ENCODE peak calls at places on chromosomes 4 and X, in eight cellular contexts. One of them, this sample, is unnamed. For H3K4me1 and H3K36me3, the result is how much of the 10 kb centered on the place peaks cover.

GRCh38 chr4:187618701-187619278 is 376.8 kb upstream of the ZFP42 start:
- DNase-seq in CD8-positive, alpha-beta memory T cell: no peak
- DNase-seq in upper lobe of right lung: no peak
- DNase-seq in colonic mucosa: no peak
- DNase-seq in left ventricle myocardium inferior: no peak
- DNase-seq in naive thymus-derived CD4-positive, alpha-beta T cell: no peak
- DNase-seq in suprapubic skin: no peak
- DNase-seq in fibroblast of lung: peak
- DNase-seq in this sample: no peak

GRCh38 chr4:72390409-72390808 is 178.6 kb downstream of the ADAMTS3 start:
- DNase-seq in left ventricle myocardium inferior: no peak
- DNase-seq in fibroblast of lung: peak
- DNase-seq in colonic mucosa: no peak
- DNase-seq in naive thymus-derived CD4-positive, alpha-beta T cell: no peak
- DNase-seq in suprapubic skin: no peak
- DNase-seq in CD8-positive, alpha-beta memory T cell: no peak
- DNase-seq in upper lobe of right lung: no peak
- DNase-seq in this sample: no peak

GRCh38 chr4:150647008-150647407 is 65.1 kb downstream of the MAB21L2 start:
- DNase-seq in colonic mucosa: no peak
- DNase-seq in left ventricle myocardium inferior: no peak
- DNase-seq in suprapubic skin: no peak
- DNase-seq in naive thymus-derived CD4-positive, alpha-beta T cell: no peak
- DNase-seq in CD8-positive, alpha-beta memory T cell: no peak
- DNase-seq in upper lobe of right lung: no peak
- DNase-seq in fibroblast of lung: peak
- DNase-seq in this sample: no peak

GRCh38 chr4:137274404-137274803 is 257.9 kb downstream of the PCDH18 start:
- DNase-seq in CD8-positive, alpha-beta memory T cell: no peak
- DNase-seq in suprapubic skin: no peak
- DNase-seq in left ventricle myocardium inferior: no peak
- DNase-seq in fibroblast of lung: no peak
- DNase-seq in naive thymus-derived CD4-positive, alpha-beta T cell: no peak
- DNase-seq in colonic mucosa: no peak
- DNase-seq in upper lobe of right lung: no peak
- DNase-seq in this sample: no peak

GRCh38 chr4:107939307-107939706 is 8.0 kb downstream of the CYP2U1 start:
- DNase-seq in suprapubic skin: no peak
- DNase-seq in colonic mucosa: no peak
- DNase-seq in fibroblast of lung: no peak
- DNase-seq in left ventricle myocardium inferior: no peak
- DNase-seq in CD8-positive, alpha-beta memory T cell: no peak
- DNase-seq in upper lobe of right lung: no peak
- DNase-seq in naive thymus-derived CD4-positive, alpha-beta T cell: no peak
- DNase-seq in this sample: no peak

GRCh38 chr4:176781739-176782100 is 11.0 kb downstream of the VEGFC start:
- DNase-seq in left ventricle myocardium inferior: no peak
- DNase-seq in upper lobe of right lung: no peak
- DNase-seq in colonic mucosa: no peak
- DNase-seq in suprapubic skin: no peak
- DNase-seq in naive thymus-derived CD4-positive, alpha-beta T cell: no peak
- DNase-seq in fibroblast of lung: no peak
- DNase-seq in CD8-positive, alpha-beta memory T cell: no peak
- DNase-seq in this sample: no peak

GRCh38 chrX:25072247-25072646 is 56.5 kb upstream of the ARX start:
- DNase-seq in CD8-positive, alpha-beta memory T cell: no peak
- DNase-seq in upper lobe of right lung: no peak
- DNase-seq in naive thymus-derived CD4-positive, alpha-beta T cell: no peak
- DNase-seq in fibroblast of lung: no peak
- DNase-seq in suprapubic skin: no peak
- DNase-seq in left ventricle myocardium inferior: no peak
- DNase-seq in colonic mucosa: no peak
- DNase-seq in this sample: no peak

GRCh38 chr4:2269618-2270163 is 7.8 kb upstream of the MXD4 start:
- DNase-seq in upper lobe of right lung: no peak
- DNase-seq in naive thymus-derived CD4-positive, alpha-beta T cell: no peak
- DNase-seq in colonic mucosa: no peak
- DNase-seq in suprapubic skin: no peak
- DNase-seq in left ventricle myocardium inferior: no peak
- DNase-seq in CD8-positive, alpha-beta memory T cell: no peak
- DNase-seq in fibroblast of lung: no peak
- DNase-seq in this sample: no peak

GRCh38 chrX:20116087-20116574 is 576 bp downstream of the MAP7D2 start:
- DNase-seq in fibroblast of lung: no peak
- DNase-seq in CD8-positive, alpha-beta memory T cell: no peak
- DNase-seq in left ventricle myocardium inferior: no peak
- DNase-seq in colonic mucosa: no peak
- DNase-seq in suprapubic skin: no peak
- DNase-seq in upper lobe of right lung: no peak
- DNase-seq in naive thymus-derived CD4-positive, alpha-beta T cell: no peak
- DNase-seq in this sample: no peak

GRCh38 chr4:88814043-88814617 is 116.5 kb upstream of the NAP1L5 start:
- DNase-seq in upper lobe of right lung: no peak
- DNase-seq in fibroblast of lung: no peak
- DNase-seq in colonic mucosa: no peak
- DNase-seq in naive thymus-derived CD4-positive, alpha-beta T cell: no peak
- DNase-seq in CD8-positive, alpha-beta memory T cell: no peak
- DNase-seq in left ventricle myocardium inferior: no peak
- DNase-seq in suprapubic skin: no peak
- DNase-seq in this sample: no peak

GRCh38 chrX:40950546-40950945 is 134.7 kb upstream of the USP9X start:
- DNase-seq in CD8-positive, alpha-beta memory T cell: no peak
- DNase-seq in suprapubic skin: no peak
- DNase-seq in colonic mucosa: no peak
- DNase-seq in left ventricle myocardium inferior: no peak
- DNase-seq in naive thymus-derived CD4-positive, alpha-beta T cell: no peak
- DNase-seq in upper lobe of right lung: no peak
- DNase-seq in fibroblast of lung: no peak
- DNase-seq in this sample: no peak

GRCh38 chrX:30975467-30975866 is 86.4 kb upstream of the TAB3 start:
- DNase-seq in naive thymus-derived CD4-positive, alpha-beta T cell: no peak
- DNase-seq in left ventricle myocardium inferior: no peak
- DNase-seq in upper lobe of right lung: no peak
- DNase-seq in fibroblast of lung: no peak
- DNase-seq in suprapubic skin: no peak
- DNase-seq in colonic mucosa: no peak
- DNase-seq in CD8-positive, alpha-beta memory T cell: no peak
- DNase-seq in this sample: no peak

GRCh38 chrX:30967516-30967915 is 78.5 kb upstream of the TAB3 start:
- DNase-seq in naive thymus-derived CD4-positive, alpha-beta T cell: no peak
- DNase-seq in suprapubic skin: no peak
- DNase-seq in upper lobe of right lung: no peak
- DNase-seq in left ventricle myocardium inferior: no peak
- DNase-seq in CD8-positive, alpha-beta memory T cell: no peak
- DNase-seq in colonic mucosa: no peak
- DNase-seq in fibroblast of lung: no peak
- DNase-seq in this sample: no peak

GRCh38 chrX:30973784-30974427 is 84.9 kb upstream of the TAB3 start:
- DNase-seq in colonic mucosa: no peak
- DNase-seq in CD8-positive, alpha-beta memory T cell: no peak
- DNase-seq in upper lobe of right lung: no peak
- DNase-seq in naive thymus-derived CD4-positive, alpha-beta T cell: no peak
- DNase-seq in suprapubic skin: no peak
- DNase-seq in left ventricle myocardium inferior: no peak
- DNase-seq in fibroblast of lung: no peak
- DNase-seq in this sample: no peak

GRCh38 chrX:30971761-30972603 is 82.9 kb upstream of the TAB3 start:
- DNase-seq in CD8-positive, alpha-beta memory T cell: no peak
- DNase-seq in colonic mucosa: peak
- DNase-seq in left ventricle myocardium inferior: no peak
- DNase-seq in suprapubic skin: no peak
- DNase-seq in fibroblast of lung: peak
- DNase-seq in upper lobe of right lung: no peak
- DNase-seq in naive thymus-derived CD4-positive, alpha-beta T cell: peak
- DNase-seq in this sample: no peak
- H3K27ac ChIP-seq in CD8-positive, alpha-beta memory T cell: no peak
- H3K27ac ChIP-seq in colonic mucosa: no peak
- H3K27ac ChIP-seq in left ventricle myocardium inferior: no peak
- H3K27ac ChIP-seq in suprapubic skin: no peak
- H3K27ac ChIP-seq in fibroblast of lung: no peak
- H3K27ac ChIP-seq in upper lobe of right lung: no peak
- H3K27ac ChIP-seq in naive thymus-derived CD4-positive, alpha-beta T cell: no peak
- H3K27ac ChIP-seq in this sample: no peak

DNA sequence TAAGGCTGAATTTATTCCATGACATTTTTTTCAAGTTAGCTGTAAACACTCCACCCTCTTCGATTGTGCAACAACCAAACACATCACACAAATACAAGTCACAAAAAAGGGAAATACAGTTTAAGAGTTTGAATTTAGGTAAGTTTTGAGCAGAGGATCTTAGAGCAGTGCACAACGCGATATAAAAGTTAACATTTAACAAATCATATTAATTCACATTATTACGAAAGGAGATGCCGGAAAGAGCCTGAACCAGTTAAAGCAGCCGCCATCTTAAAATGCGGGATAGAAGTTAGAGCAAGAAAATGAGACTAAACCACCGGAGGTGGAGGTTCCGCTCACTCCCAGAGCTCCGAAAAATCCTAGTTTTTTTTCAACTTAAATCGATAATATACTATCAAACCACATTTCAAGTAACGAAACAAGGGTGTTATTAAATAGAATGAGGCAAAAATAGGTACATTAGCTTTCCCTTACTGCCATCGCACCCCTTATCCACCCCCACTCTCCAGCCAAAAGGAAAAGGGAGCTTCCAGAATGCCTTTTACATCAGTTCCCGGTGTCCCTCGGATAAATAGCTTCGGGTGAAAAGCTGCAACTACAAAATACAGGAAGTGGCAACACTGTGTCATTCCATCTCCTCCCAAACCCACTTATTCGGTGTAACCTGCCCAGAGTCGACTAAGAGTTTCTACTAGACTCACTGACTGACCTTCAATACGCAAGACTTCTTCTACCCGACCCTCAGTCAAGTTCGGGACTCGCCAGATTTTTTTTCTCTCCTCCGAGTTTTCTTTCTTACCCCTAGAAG is 1.9 kb downstream of the UBE2D3 start:
- DNase-seq in fibroblast of lung: peak
- DNase-seq in upper lobe of right lung: no peak
- DNase-seq in CD8-positive, alpha-beta memory T cell: peak
- DNase-seq in colonic mucosa: peak
- DNase-seq in left ventricle myocardium inferior: no peak
- DNase-seq in naive thymus-derived CD4-positive, alpha-beta T cell: peak
- DNase-seq in suprapubic skin: no peak
- DNase-seq in this sample: no peak
- H3K4me1 ChIP-seq in fibroblast of lung: under half
- H3K4me1 ChIP-seq in upper lobe of right lung: under half
- H3K4me1 ChIP-seq in CD8-positive, alpha-beta memory T cell: under half
- H3K4me1 ChIP-seq in colonic mucosa: under half
- H3K4me1 ChIP-seq in left ventricle myocardium inferior: half or more
- H3K4me1 ChIP-seq in naive thymus-derived CD4-positive, alpha-beta T cell: under half
- H3K4me1 ChIP-seq in suprapubic skin: half or more
- H3K4me1 ChIP-seq in this sample: under half

GRCh38 chrX:53403535-53403934 is 18.9 kb downstream of the SMC1A start:
- DNase-seq in CD8-positive, alpha-beta memory T cell: no peak
- DNase-seq in fibroblast of lung: no peak
- DNase-seq in left ventricle myocardium inferior: no peak
- DNase-seq in naive thymus-derived CD4-positive, alpha-beta T cell: no peak
- DNase-seq in colonic mucosa: no peak
- DNase-seq in suprapubic skin: no peak
- DNase-seq in upper lobe of right lung: no peak
- DNase-seq in this sample: no peak

GRCh38 chrX:53395605-53396298 is 26.7 kb downstream of the SMC1A start:
- DNase-seq in fibroblast of lung: no peak
- DNase-seq in colonic mucosa: no peak
- DNase-seq in CD8-positive, alpha-beta memory T cell: no peak
- DNase-seq in suprapubic skin: no peak
- DNase-seq in naive thymus-derived CD4-positive, alpha-beta T cell: no peak
- DNase-seq in left ventricle myocardium inferior: no peak
- DNase-seq in upper lobe of right lung: no peak
- DNase-seq in this sample: no peak

GRCh38 chrX:53398216-53398615 is 24.2 kb downstream of the SMC1A start:
- DNase-seq in naive thymus-derived CD4-positive, alpha-beta T cell: no peak
- DNase-seq in fibroblast of lung: no peak
- DNase-seq in upper lobe of right lung: no peak
- DNase-seq in suprapubic skin: no peak
- DNase-seq in CD8-positive, alpha-beta memory T cell: no peak
- DNase-seq in left ventricle myocardium inferior: no peak
- DNase-seq in colonic mucosa: no peak
- DNase-seq in this sample: no peak
- H3K36me3 ChIP-seq in naive thymus-derived CD4-positive, alpha-beta T cell: under half
- H3K36me3 ChIP-seq in fibroblast of lung: under half
- H3K36me3 ChIP-seq in upper lobe of right lung: under half
- H3K36me3 ChIP-seq in suprapubic skin: under half
- H3K36me3 ChIP-seq in CD8-positive, alpha-beta memory T cell: under half
- H3K36me3 ChIP-seq in left ventricle myocardium inferior: under half
- H3K36me3 ChIP-seq in colonic mucosa: under half
- H3K36me3 ChIP-seq in this sample: under half

DNA sequence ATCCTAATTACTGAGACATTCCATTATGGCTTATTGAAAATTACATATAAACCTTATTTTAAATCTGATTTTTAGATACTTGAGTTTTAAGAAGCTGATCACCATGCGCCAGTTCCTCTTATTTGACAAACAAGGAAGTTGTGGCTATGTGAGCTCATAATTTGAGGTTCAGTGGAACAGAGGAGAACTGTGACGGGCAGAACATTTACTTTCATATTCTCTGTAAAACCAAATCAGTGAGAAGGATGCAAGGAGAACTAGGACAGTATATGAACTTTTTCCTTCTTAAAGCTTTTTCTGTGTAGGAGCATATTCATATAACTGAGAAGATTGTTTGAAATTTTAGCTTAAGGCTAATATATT is 25.3 kb downstream of the STIM2 start:
- DNase-seq in left ventricle myocardium inferior: no peak
- DNase-seq in CD8-positive, alpha-beta memory T cell: peak
- DNase-seq in upper lobe of right lung: no peak
- DNase-seq in naive thymus-derived CD4-positive, alpha-beta T cell: peak
- DNase-seq in suprapubic skin: no peak
- DNase-seq in fibroblast of lung: no peak
- DNase-seq in colonic mucosa: peak
- DNase-seq in this sample: no peak
- H3K27ac ChIP-seq in left ventricle myocardium inferior: no peak
- H3K27ac ChIP-seq in CD8-positive, alpha-beta memory T cell: peak
- H3K27ac ChIP-seq in upper lobe of right lung: peak
- H3K27ac ChIP-seq in naive thymus-derived CD4-positive, alpha-beta T cell: peak
- H3K27ac ChIP-seq in suprapubic skin: no peak
- H3K27ac ChIP-seq in fibroblast of lung: no peak
- H3K27ac ChIP-seq in colonic mucosa: no peak
- H3K27ac ChIP-seq in this sample: no peak

This sample was measured in thoracic aorta.